ENCODE peak calls at places on chromosomes 3 and 15, in ten cellular contexts. Q is cardiac muscle cell; T is CD8-positive, alpha-beta T cell; P is GM20000; F is endothelial cell; A is neural crest cell; G is H1; M is A673; Y is OCI-LY7; N is IMR-90. J is an unnamed sample.
A peak's percentile ranks its signal among the peaks of the same experiment; 100 is the strongest.

GRCh38 chr3:50531201-50531600 is 27.8 kb upstream of the CACNA2D2 start:
- DNase-seq in P (no peak), N (no peak), Y (no peak), G (no peak), T (no peak), A (no peak), Q (no peak), M (no peak), F (no peak), J (no peak)

GRCh38 chr3:153087595-153088566 is 74.1 kb upstream of the RAP2B start:
- DNase-seq in N (peak; percentile 89), P (no peak), Q (no peak), G (no peak), T (no peak), A (no peak), M (no peak), Y (no peak), F (no peak), J (peak; percentile 18)

GRCh38 chr3:129794319-129795201 is 99.0 kb downstream of the TMCC1 start:
- DNase-seq in T (no peak), Y (peak; percentile 29), Q (peak; percentile 49), P (peak; percentile 14), G (peak; percentile 63), F (peak; percentile 42), M (peak; percentile 61), N (no peak), A (peak; percentile 2), J (peak; percentile 56)

GRCh38 chr3:197494366-197495058 is 61.3 kb downstream of the BDH1 start:
- DNase-seq in M (no peak), P (no peak), Q (no peak), Y (no peak), F (no peak), T (no peak), G (no peak), A (no peak), N (no peak), J (no peak)

GRCh38 chr3:127688416-127689265 is 15.9 kb downstream of the ABTB1 start:
- DNase-seq in Y (no peak), M (peak; percentile 32), T (no peak), A (no peak), Q (no peak), G (no peak), P (no peak), F (no peak), N (peak; percentile 65), J (peak; percentile 10)

GRCh38 chr3:104673981-104674380 is 692.7 kb upstream of the ALCAM start:
- DNase-seq in G (no peak), F (no peak), T (no peak), A (no peak), P (no peak), Y (no peak), M (no peak), N (peak; percentile 17), Q (no peak), J (no peak)

GRCh38 chr3:18344306-18345014 is 80.7 kb downstream of the SATB1 start:
- DNase-seq in G (no peak), Q (no peak), F (no peak), Y (peak; percentile 23), T (no peak), P (no peak), A (no peak), N (no peak), M (no peak), J (no peak)

GRCh38 chr15:24835301-24835700 is 119.5 kb upstream of the SNRPN start:
- DNase-seq in T (no peak), F (no peak), P (no peak), M (no peak), Y (no peak), A (no peak), N (no peak), Q (no peak), G (no peak), J (no peak)

GRCh38 chr15:49674370-49674769 is 53.5 kb downstream of the DTWD1 start:
- DNase-seq in Q (no peak), T (no peak), N (peak; percentile 7), P (no peak), Y (no peak), M (no peak), A (no peak), F (no peak), G (no peak), J (no peak)

GRCh38 chr15:42059661-42060476 is 34.5 kb downstream of the PLA2G4D start:
- DNase-seq in F (peak; percentile 75), Y (peak; percentile 70), T (peak; percentile 62), N (peak; percentile 21), P (peak; percentile 71), Q (peak; percentile 73), M (peak; percentile 72), G (peak; percentile 91), A (peak; percentile 74), J (peak; percentile 82)

GRCh38 chr3:195892105-195892354 is 16.3 kb downstream of the TNK2 start:
- DNase-seq in Y (no peak), G (no peak), N (no peak), F (no peak), Q (no peak), A (no peak), T (no peak), P (no peak), M (no peak), J (no peak)

GRCh38 chr15:91444656-91445055 is 344.6 kb downstream of the SV2B start:
- DNase-seq in M (no peak), N (no peak), Y (no peak), Q (no peak), G (no peak), F (no peak), P (no peak), T (no peak), A (no peak), J (no peak)
- TF ChIP-seq CTCF in M (no peak), N (no peak), Y (no peak), Q (no peak), G (no peak), F (no peak), P (no peak), T (no peak), A (no peak), J (no peak)

GRCh38 chr3:52234516-52235447 is 4.2 kb downstream of the TWF2 start:
- DNase-seq in N (no peak), G (no peak), A (no peak), Y (no peak), F (no peak), M (no peak), T (no peak), P (no peak), Q (no peak), J (no peak)

GRCh38 chr3:52237006-52237658 is 1.8 kb downstream of the TWF2 start:
- DNase-seq in Y (no peak), G (peak; percentile 45), Q (no peak), M (no peak), A (no peak), F (no peak), N (no peak), T (no peak), P (no peak), J (no peak)

GRCh38 chr3:52238193-52238760 is 681 bp downstream of the TWF2 start:
- DNase-seq in Q (no peak), M (no peak), T (no peak), P (no peak), F (no peak), N (peak; percentile 12), G (peak; percentile 59), A (no peak), Y (no peak), J (no peak)

GRCh38 chr3:52237659-52238172 is 1.2 kb downstream of the TWF2 start:
- DNase-seq in M (no peak), P (no peak), Y (no peak), Q (no peak), A (no peak), G (peak; percentile 63), F (no peak), N (peak; percentile 89), T (no peak), J (no peak)

GRCh38 chr3:52236424-52236886 is 2.5 kb downstream of the TWF2 start:
- DNase-seq in A (no peak), P (no peak), N (no peak), M (no peak), F (no peak), G (peak; percentile 40), T (no peak), Y (no peak), Q (no peak), J (no peak)
- TF ChIP-seq CTCF in A (no peak), P (no peak), N (no peak), M (no peak), F (no peak), G (no peak), T (no peak), Y (no peak), Q (no peak), J (peak; percentile 19)

GRCh38 chr15:94582368-94582767 is 351.0 kb downstream of the MCTP2 start:
- DNase-seq in P (peak; percentile 21), G (peak; percentile 59), M (peak; percentile 61), N (no peak), A (peak; percentile 30), Q (peak; percentile 67), Y (peak; percentile 41), F (peak; percentile 62), T (peak; percentile 4), J (peak; percentile 36)
- TF ChIP-seq CTCF in P (peak; percentile 50), G (peak; percentile 67), M (peak; percentile 60), N (no peak), A (peak; percentile 61), Q (peak; percentile 34), Y (peak; percentile 72), F (no peak), T (no peak), J (no peak)

GRCh38 chr3:159668461-159668860 is 320.2 kb upstream of the IL12A start:
- DNase-seq in T (no peak), N (no peak), A (no peak), Y (no peak), F (no peak), M (no peak), Q (no peak), P (no peak), G (no peak), J (no peak)

GRCh38 chr3:159664011-159664410 is 324.6 kb upstream of the IL12A start:
- DNase-seq in Q (no peak), P (no peak), G (no peak), A (no peak), M (no peak), N (peak; percentile 5), Y (no peak), T (no peak), F (no peak), J (no peak)

GRCh38 chr3:159669024-159669476 is 319.6 kb upstream of the IL12A start:
- DNase-seq in P (no peak), A (no peak), Y (no peak), M (peak; percentile 10), G (no peak), N (peak; percentile 85), Q (no peak), T (no peak), F (no peak), J (no peak)

GRCh38 chr3:159667261-159667660 is 321.4 kb upstream of the IL12A start:
- DNase-seq in Y (no peak), M (no peak), F (no peak), T (no peak), P (no peak), N (peak; percentile 60), A (no peak), G (no peak), Q (no peak), J (no peak)

GRCh38 chr3:159664653-159665052 is 324.0 kb upstream of the IL12A start:
- DNase-seq in Q (no peak), P (no peak), G (no peak), Y (no peak), F (no peak), A (no peak), M (no peak), T (no peak), N (no peak), J (no peak)
- TF ChIP-seq CTCF in Q (no peak), P (no peak), G (no peak), Y (no peak), F (no peak), A (no peak), M (no peak), T (no peak), N (no peak), J (no peak)